ENCODE peak calls at places on chromosomes 2 and 18, in four cellular contexts. S is HepG2, V is sigmoid colon, F is pancreas. G is an unnamed sample.

GRCh38 chr2:176732780-176733179 is 463.5 kb downstream of the MTX2 start:
- DNase-seq in S (no peak), V (no peak), F (no peak), G (no peak)

GRCh38 chr18:45321520-45321919 is 293.8 kb upstream of the SLC14A2 start:
- DNase-seq in S (no peak), V (no peak), F (no peak), G (no peak)

GRCh38 chr2:30410217-30410616 is 36.8 kb upstream of the LCLAT1 start:
- DNase-seq in S (peak), V (no peak), F (no peak), G (no peak)

GRCh38 chr2:121128741-121129659 is 156.0 kb downstream of the TFCP2L1 start:
- DNase-seq in S (peak), V (no peak), F (peak), G (no peak)

GRCh38 chr2:143903172-143903856 is 616.6 kb downstream of the ZEB2 start:
- DNase-seq in S (no peak), V (no peak), F (no peak), G (no peak)

GRCh38 chr18:39414009-39414700 is 1848.6 kb upstream of the CELF4 start:
- DNase-seq in S (no peak), V (no peak), F (no peak), G (no peak)

GRCh38 chr2:240131296-240131695 is 4.8 kb downstream of the COPS9 start:
- DNase-seq in S (no peak), V (no peak), F (no peak), G (peak)

GRCh38 chr2:111632661-111633060 is 251.3 kb downstream of the ANAPC1 start:
- DNase-seq in S (no peak), V (no peak), F (no peak), G (no peak)

GRCh38 chr2:96150791-96151594 is 5.8 kb upstream of the DUSP2 start:
- DNase-seq in S (no peak), V (peak), F (peak), G (no peak)

GRCh38 chr2:11532434-11533055 is 1.3 kb upstream of the GREB1 start:
- DNase-seq in S (no peak), V (no peak), F (no peak), G (peak)

GRCh38 chr2:221283896-221284295 is 288.2 kb downstream of the EPHA4 start:
- DNase-seq in S (no peak), V (no peak), F (no peak), G (no peak)

GRCh38 chr18:3970929-3971328 is 484.2 kb downstream of the DLGAP1 start:
- DNase-seq in S (no peak), V (no peak), F (no peak), G (no peak)

GRCh38 chr2:11864724-11865123 is 118.3 kb downstream of the LPIN1 start:
- DNase-seq in S (no peak), V (no peak), F (no peak), G (no peak)

GRCh38 chr2:120879401-120880295 is 144.0 kb downstream of the GLI2 start:
- DNase-seq in S (no peak), V (no peak), F (no peak), G (no peak)

GRCh38 chr18:46073474-46074331 is 1.6 kb upstream of the PSTPIP2 start:
- DNase-seq in S (peak), V (no peak), F (no peak), G (no peak)

GRCh38 chr18:8422391-8422790 is 186.8 kb upstream of the RAB12 start:
- DNase-seq in S (no peak), V (no peak), F (no peak), G (no peak)

GRCh38 chr18:48222118-48222517 is 187.1 kb downstream of the ZBTB7C start:
- DNase-seq in S (peak), V (no peak), F (peak), G (no peak)

GRCh38 chr2:213818436-213818835 is 534.2 kb downstream of the SPAG16 start:
- DNase-seq in S (no peak), V (no peak), F (no peak), G (no peak)

GRCh38 chr2:129780316-129781282 is 198.9 kb upstream of the RAB6C start:
- DNase-seq in S (no peak), V (no peak), F (no peak), G (no peak)

GRCh38 chr2:127130421-127130820 is 23.5 kb upstream of the BIN1 start:
- DNase-seq in S (no peak), V (no peak), F (no peak), G (no peak)
- TF ChIP-seq CTCF in S (no peak), V (no peak), F (no peak), G (no peak)

GRCh38 chr2:7353571-7353970 is 436.4 kb downstream of the RNF144A start:
- DNase-seq in S (no peak), V (no peak), F (no peak), G (no peak)
- TF ChIP-seq CTCF in S (no peak), V (no peak), F (no peak), G (no peak)

GRCh38 chr2:9843229-9844035 is at the start of gene TAF1B:
- DNase-seq in S (peak), V (peak), F (peak), G (peak)
- TF ChIP-seq CTCF in S (peak), V (no peak), F (no peak), G (no peak)

GRCh38 chr2:184646593-184646992 is 48.3 kb downstream of the ZNF804A start:
- DNase-seq in S (no peak), V (no peak), F (no peak), G (no peak)

GRCh38 chr2:184646177-184646576 is 47.8 kb downstream of the ZNF804A start:
- DNase-seq in S (no peak), V (no peak), F (no peak), G (no peak)

DNA sequence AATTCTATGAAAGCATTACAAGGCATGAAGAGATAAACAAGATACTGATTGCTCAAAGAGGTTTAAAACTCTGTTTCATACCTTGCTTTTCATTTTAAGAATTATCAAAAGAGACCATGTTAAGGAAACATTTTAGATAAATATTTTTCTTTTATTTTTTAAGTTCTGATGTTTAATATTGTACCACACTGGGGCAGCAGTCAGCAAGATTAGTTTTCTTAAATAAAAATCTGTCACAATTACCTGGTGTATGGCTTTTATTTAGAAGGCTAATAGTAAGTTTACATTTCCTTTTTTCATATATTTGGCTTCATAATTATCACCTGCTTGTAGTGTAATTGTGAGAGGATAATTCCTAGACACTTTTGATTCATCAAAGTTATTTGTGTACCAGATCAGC is 46.4 kb downstream of the ZNF804A start:
- DNase-seq in S (no peak), V (no peak), F (no peak), G (no peak)
- TF ChIP-seq CTCF in S (no peak), V (no peak), F (no peak), G (no peak)

G was measured in ovary.